ENCODE peak calls at places on chromosomes 6 and 20, in six cellular contexts. S is H9, U is H7, F is NCI-H1092 treated with DMSO at 0.1 percent for 48 hours, J is astrocyte of the hippocampus, T is EL. A is an unnamed sample.

GRCh38 chr6:39388526-39389371 is 66.2 kb upstream of the KCNK16 start:
- DNase-seq in T (no peak), F (no peak), S (no peak), U (no peak), J (no peak), A (no peak)

GRCh38 chr6:54238407-54238806 is 69.8 kb upstream of the TINAG start:
- DNase-seq in U (no peak), T (peak; percentile 12), F (no peak), S (no peak), J (no peak), A (no peak)

GRCh38 chr6:75745404-75745803 is 3.6 kb upstream of the MYO6 start:
- DNase-seq in U (no peak), J (no peak), F (no peak), S (no peak), T (no peak), A (no peak)

GRCh38 chr6:7559651-7560385 is 18.3 kb downstream of the DSP start:
- DNase-seq in F (no peak), S (no peak), T (no peak), J (no peak), U (no peak), A (no peak)

GRCh38 chr6:84166395-84166794 is 61.0 kb downstream of the CEP162 start:
- DNase-seq in F (peak; percentile 84), S (no peak), T (no peak), U (no peak), J (no peak), A (no peak)

GRCh38 chr6:145733770-145734169 is 1.6 kb downstream of the EPM2A start:
- DNase-seq in J (no peak), T (no peak), U (no peak), F (peak; percentile 78), S (no peak), A (no peak)

GRCh38 chr20:3766381-3766780 is 1.2 kb downstream of the ADISSP start:
- DNase-seq in U (no peak), J (no peak), F (no peak), T (no peak), S (no peak), A (no peak)

GRCh38 chr6:133467982-133468380 is 226.8 kb downstream of the EYA4 start:
- DNase-seq in J (peak; percentile 63), U (no peak), S (no peak), F (no peak), T (no peak), A (peak; percentile 22)

GRCh38 chr6:30884521-30885480 is 482 bp downstream of the DDR1 start:
- DNase-seq in J (peak; percentile 78), T (peak; percentile 75), F (peak; percentile 2), S (peak; percentile 64), U (peak; percentile 84), A (peak; percentile 66)

GRCh38 chr20:15359056-15359455 is 1021.6 kb upstream of the FLRT3 start:
- DNase-seq in J (no peak), U (no peak), S (no peak), F (no peak), T (peak; percentile 5), A (no peak)

GRCh38 chr20:1381753-1382591 is 10.9 kb downstream of the FKBP1A start:
- DNase-seq in F (peak; percentile 66), J (no peak), S (no peak), U (no peak), T (no peak), A (no peak)

GRCh38 chr20:19992996-19993908 is 23.9 kb upstream of the NAA20 start:
- DNase-seq in S (peak; percentile 76), F (no peak), U (peak; percentile 54), J (peak; percentile 92), T (peak; percentile 99), A (peak; percentile 93)

GRCh38 chr6:28408076-28408802 is 8.7 kb upstream of the ZSCAN12 start:
- DNase-seq in F (no peak), T (no peak), J (no peak), U (no peak), S (no peak), A (no peak)

GRCh38 chr6:101391772-101392560 is 1.5 kb upstream of the GRIK2 start:
- DNase-seq in S (peak; percentile 39), F (peak; percentile 69), U (peak; percentile 57), J (peak; percentile 53), T (peak; percentile 61), A (no peak)

GRCh38 chr6:168274046-168274952 is 45.3 kb downstream of the DACT2 start:
- DNase-seq in J (no peak), T (no peak), U (peak; percentile 73), F (no peak), S (peak; percentile 48), A (no peak)

GRCh38 chr6:157718788-157719187 is 104.3 kb upstream of the SNX9 start:
- DNase-seq in S (no peak), F (no peak), T (no peak), J (no peak), U (no peak), A (no peak)

GRCh38 chr6:63452117-63452516 is 120.2 kb upstream of the LOC128125822 start:
- DNase-seq in S (no peak), U (no peak), T (no peak), F (no peak), J (no peak), A (no peak)

GRCh38 chr20:62019144-62019805 is 46.4 kb downstream of the TAF4 start:
- DNase-seq in T (no peak), U (peak; percentile 61), F (no peak), J (no peak), S (no peak), A (no peak)

GRCh38 chr20:3753098-3753497 is 14.5 kb downstream of the ADISSP start:
- DNase-seq in T (peak; percentile 63), J (peak; percentile 81), U (peak; percentile 94), F (peak; percentile 61), S (peak; percentile 81), A (peak; percentile 63)

GRCh38 chr6:152748843-152749242 is 1.8 kb upstream of the VIP start:
- DNase-seq in U (no peak), F (peak; percentile 1), S (no peak), J (peak; percentile 3), T (no peak), A (no peak)

GRCh38 chr6:156795825-156796224 is 18.6 kb downstream of the ARID1B start:
- DNase-seq in F (no peak), U (no peak), S (no peak), T (no peak), J (no peak), A (no peak)

GRCh38 chr6:42911171-42912021 is 4.5 kb upstream of the PTCRA start:
- DNase-seq in S (peak; percentile 89), U (peak; percentile 94), J (peak; percentile 18), T (no peak), F (no peak), A (no peak)